ENCODE peak calls at places on chromosomes 12 and 14, in five cellular contexts. A, H, Y, X and W are unnamed samples.

GRCh38 chr14:32077081-32078029 is at the start of gene ARHGAP5:
- DNase-seq in H (no peak), A (no peak), X (no peak), Y (no peak), W (no peak)

GRCh38 chr14:59189281-59189821 is 884 bp downstream of the DAAM1 start:
- DNase-seq in X (no peak), A (no peak), Y (peak), H (no peak), W (no peak)

GRCh38 chr14:52342849-52343606 is 28.9 kb downstream of the PTGER2 start:
- DNase-seq in A (no peak), Y (no peak), H (no peak), X (no peak), W (no peak)

GRCh38 chr12:123384318-123384993 is 524 bp downstream of the KMT5A start:
- DNase-seq in X (no peak), H (no peak), Y (peak), A (no peak), W (no peak)

GRCh38 chr14:86912689-86913088 is 1080.3 kb downstream of the GALC start:
- DNase-seq in A (no peak), H (peak), X (no peak), Y (no peak), W (no peak)

GRCh38 chr14:96206461-96206860 is 1.8 kb downstream of the BDKRB2 start:
- DNase-seq in A (no peak), H (no peak), X (no peak), Y (no peak), W (no peak)

GRCh38 chr14:97177016-97177415 is 379.8 kb downstream of the VRK1 start:
- DNase-seq in A (no peak), Y (no peak), H (peak), X (peak), W (peak)

GRCh38 chr14:70289138-70289537 is 70.3 kb downstream of the COX16 start:
- DNase-seq in A (peak), H (no peak), X (no peak), Y (no peak), W (no peak)

GRCh38 chr14:76956253-76957090 is 72.0 kb downstream of the IRF2BPL start:
- DNase-seq in A (no peak), Y (peak), H (peak), X (peak), W (no peak)

GRCh38 chr12:114405449-114406271 is at the start of gene TBX5:
- DNase-seq in A (no peak), Y (no peak), H (peak), X (no peak), W (no peak)

GRCh38 chr14:95741051-95741490 is 27.1 kb upstream of the TCL1A start:
- DNase-seq in H (no peak), A (no peak), Y (no peak), X (peak), W (peak)

GRCh38 chr12:84502907-84503787 is 409.5 kb downstream of the SLC6A15 start:
- DNase-seq in Y (no peak), A (no peak), X (peak), H (peak), W (peak)

GRCh38 chr12:31339831-31340622 is 14.1 kb upstream of the SINHCAF start:
- DNase-seq in X (peak), Y (no peak), H (no peak), A (no peak), W (no peak)

GRCh38 chr12:30457621-30458289 is 237.9 kb downstream of the IPO8 start:
- DNase-seq in Y (no peak), A (no peak), H (peak), X (no peak), W (peak)

GRCh38 chr12:128619263-128619662 is 204.5 kb downstream of the SLC15A4 start:
- DNase-seq in X (no peak), Y (no peak), A (no peak), H (no peak), W (no peak)

GRCh38 chr12:27554003-27554402 is 30.0 kb downstream of the PPFIBP1 start:
- DNase-seq in X (no peak), A (no peak), Y (no peak), H (no peak), W (no peak)

GRCh38 chr12:53023-53734 is 13.4 kb upstream of the IQSEC3 start:
- DNase-seq in A (no peak), Y (no peak), H (no peak), X (no peak), W (no peak)

GRCh38 chr14:94483729-94484275 is 7.8 kb upstream of the SERPINA9 start:
- DNase-seq in A (no peak), H (peak), Y (no peak), X (no peak), W (no peak)

GRCh38 chr12:25152055-25152454 is 42.9 kb downstream of the DNAI7 start:
- DNase-seq in A (no peak), H (no peak), X (no peak), Y (no peak), W (no peak)

GRCh38 chr12:54363610-54364009 is 676 bp downstream of the GPR84 start:
- DNase-seq in A (no peak), Y (no peak), X (no peak), H (no peak), W (no peak)

GRCh38 chr14:80208426-80208950 is 2.8 kb downstream of the DIO2 start:
- DNase-seq in A (no peak), Y (no peak), H (no peak), X (no peak), W (no peak)

GRCh38 chr14:52711666-52712065 is 4.7 kb downstream of the PSMC6 start:
- DNase-seq in H (no peak), X (no peak), A (no peak), Y (no peak), W (no peak)

GRCh38 chr12:117036046-117036445 is 63.2 kb downstream of the TESC start:
- DNase-seq in H (no peak), Y (no peak), X (no peak), A (no peak), W (no peak)

GRCh38 chr14:49196327-49196726 is 389.9 kb downstream of the RPS29 start:
- DNase-seq in H (no peak), X (no peak), A (no peak), Y (no peak), W (no peak)

GRCh38 chr14:96189288-96189711 is 15.3 kb upstream of the BDKRB2 start:
- DNase-seq in X (no peak), H (peak), A (no peak), Y (no peak), W (no peak)

GRCh38 chr12:89461190-89461589 is 63.4 kb downstream of the GALNT4 start:
- DNase-seq in A (no peak), X (no peak), Y (no peak), H (peak), W (no peak)

GRCh38 chr12:77686760-77687159 is 143.9 kb upstream of the NAV3 start:
- DNase-seq in Y (no peak), H (peak), A (no peak), X (no peak), W (no peak)

GRCh38 chr12:68224613-68225285 is 861 bp downstream of the IL26 start:
- DNase-seq in X (no peak), Y (no peak), A (no peak), H (peak), W (no peak)

GRCh38 chr14:61585598-61586538 is 109.4 kb upstream of the HIF1A start:
- DNase-seq in Y (peak), X (no peak), A (no peak), H (peak), W (no peak)

GRCh38 chr14:74698471-74698870 is 14.4 kb downstream of the AREL1 start:
- DNase-seq in H (no peak), X (no peak), A (no peak), Y (no peak), W (no peak)

GRCh38 chr14:95174184-95174804 is 17.0 kb upstream of the DICER1 start:
- DNase-seq in H (peak), Y (no peak), X (no peak), A (no peak), W (no peak)

GRCh38 chr14:92481811-92482559 is 31.6 kb upstream of the RIN3 start:
- DNase-seq in A (no peak), Y (no peak), H (no peak), X (no peak), W (no peak)

GRCh38 chr14:23061995-23062394 is 4.7 kb upstream of the CDH24 start:
- DNase-seq in H (peak), Y (peak), A (no peak), X (peak), W (no peak)

GRCh38 chr12:11228268-11228879 is 41.1 kb downstream of the PRB3 start:
- DNase-seq in A (peak), Y (no peak), H (peak), X (peak), W (peak)
- TF ChIP-seq CTCF in A (peak), Y (no peak), H (peak), X (peak), W (peak)

GRCh38 chr14:100904307-100905019 is 941 bp upstream of the RTL1 start:
- DNase-seq in X (no peak), A (no peak), Y (no peak), H (no peak), W (no peak)
- TF ChIP-seq CTCF in X (peak), A (no peak), Y (no peak), H (no peak), W (peak)

GRCh38 chr14:68794130-68794855 is 1.4 kb upstream of the ZFP36L1 start:
- DNase-seq in A (no peak), H (peak), Y (peak), X (peak), W (no peak)

GRCh38 chr14:68792022-68792829 is 641 bp downstream of the ZFP36L1 start:
- DNase-seq in X (no peak), H (peak), Y (no peak), A (no peak), W (no peak)

GRCh38 chr14:68793734-68794129 is 865 bp upstream of the ZFP36L1 start:
- DNase-seq in Y (no peak), H (no peak), X (no peak), A (no peak), W (no peak)

GRCh38 chr14:68791078-68791983 is 1.5 kb downstream of the ZFP36L1 start:
- DNase-seq in H (peak), A (no peak), X (no peak), Y (no peak), W (no peak)

GRCh38 chr14:68792830-68793733 is at the start of gene ZFP36L1:
- DNase-seq in Y (peak), X (peak), H (peak), A (peak), W (peak)
- TF ChIP-seq CTCF in Y (no peak), X (no peak), H (no peak), A (no peak), W (no peak)

GRCh38 chr12:104413330-104413729 is 43.4 kb upstream of the CHST11 start:
- DNase-seq in X (no peak), A (no peak), H (no peak), Y (no peak), W (no peak)
- TF ChIP-seq CTCF in X (no peak), A (no peak), H (no peak), Y (no peak), W (no peak)

GRCh38 chr12:111089616-111090015 is 169.2 kb upstream of the MYL2 start:
- DNase-seq in A (no peak), H (no peak), Y (no peak), X (no peak), W (no peak)
- TF ChIP-seq CTCF in A (no peak), H (no peak), Y (no peak), X (no peak), W (no peak)

GRCh38 chr12:65313704-65314317 is 35.3 kb downstream of the MSRB3 start:
- DNase-seq in A (no peak), Y (no peak), H (peak), X (no peak), W (no peak)
- TF ChIP-seq CTCF in A (no peak), Y (peak), H (peak), X (peak), W (peak)

GRCh38 chr12:120346681-120347080 is 19.1 kb upstream of the PLA2G1B start:
- DNase-seq in A (no peak), Y (no peak), H (no peak), X (no peak), W (no peak)
- TF ChIP-seq CTCF in A (no peak), Y (no peak), H (no peak), X (no peak), W (no peak)